ENCODE peak calls at places on chromosome 20, in six cellular contexts. One of them, this sample, is unnamed.

GRCh38 chr20:50335105-50335504 is 144.5 kb downstream of the CEBPB start:
- DNase-seq in HCT116: peak
- DNase-seq in prostate gland: no peak
- DNase-seq in stomach: no peak
- DNase-seq in HepG2: peak
- DNase-seq in SK-N-SH: peak
- DNase-seq in this sample: peak

GRCh38 chr20:50600281-50600895 is 90.2 kb downstream of the PTPN1 start:
- DNase-seq in HCT116: no peak
- DNase-seq in prostate gland: no peak
- DNase-seq in stomach: no peak
- DNase-seq in HepG2: no peak
- DNase-seq in SK-N-SH: no peak
- DNase-seq in this sample: no peak

GRCh38 chr20:52971498-52972189 is 514 bp upstream of the TSHZ2 start:
- DNase-seq in HCT116: no peak
- DNase-seq in prostate gland: no peak
- DNase-seq in stomach: no peak
- DNase-seq in HepG2: no peak
- DNase-seq in SK-N-SH: no peak
- DNase-seq in this sample: no peak

GRCh38 chr20:55790178-55790577 is 215.1 kb downstream of the CBLN4 start:
- DNase-seq in HCT116: no peak
- DNase-seq in prostate gland: no peak
- DNase-seq in stomach: no peak
- DNase-seq in HepG2: no peak
- DNase-seq in SK-N-SH: no peak
- DNase-seq in this sample: no peak

GRCh38 chr20:23963941-23964340 is 24.6 kb downstream of the GGTLC1 start:
- DNase-seq in HCT116: no peak
- DNase-seq in prostate gland: no peak
- DNase-seq in stomach: no peak
- DNase-seq in HepG2: no peak
- DNase-seq in SK-N-SH: no peak
- DNase-seq in this sample: no peak

GRCh38 chr20:51534764-51535386 is 7.6 kb downstream of the NFATC2 start:
- DNase-seq in HCT116: no peak
- DNase-seq in prostate gland: no peak
- DNase-seq in stomach: no peak
- DNase-seq in HepG2: no peak
- DNase-seq in SK-N-SH: no peak
- DNase-seq in this sample: no peak

GRCh38 chr20:10898555-10898954 is 224.8 kb upstream of the JAG1 start:
- DNase-seq in HCT116: no peak
- DNase-seq in prostate gland: no peak
- DNase-seq in stomach: no peak
- DNase-seq in HepG2: no peak
- DNase-seq in SK-N-SH: no peak
- DNase-seq in this sample: no peak

GRCh38 chr20:50194831-50195523 is 4.3 kb downstream of the CEBPB start:
- DNase-seq in HCT116: no peak
- DNase-seq in prostate gland: no peak
- DNase-seq in stomach: no peak
- DNase-seq in HepG2: no peak
- DNase-seq in SK-N-SH: no peak
- DNase-seq in this sample: no peak

GRCh38 chr20:41006126-41006935 is 22.3 kb upstream of the TOP1 start:
- DNase-seq in HCT116: no peak
- DNase-seq in prostate gland: no peak
- DNase-seq in stomach: no peak
- DNase-seq in HepG2: no peak
- DNase-seq in SK-N-SH: no peak
- DNase-seq in this sample: no peak

GRCh38 chr20:44019638-44020335 is 105.1 kb downstream of the TOX2 start:
- DNase-seq in HCT116: no peak
- DNase-seq in prostate gland: no peak
- DNase-seq in stomach: no peak
- DNase-seq in HepG2: no peak
- DNase-seq in SK-N-SH: no peak
- DNase-seq in this sample: no peak

GRCh38 chr20:50313223-50313820 is 122.7 kb downstream of the CEBPB start:
- DNase-seq in HCT116: no peak
- DNase-seq in prostate gland: no peak
- DNase-seq in stomach: no peak
- DNase-seq in HepG2: no peak
- DNase-seq in SK-N-SH: no peak
- DNase-seq in this sample: peak

GRCh38 chr20:61166324-61166723 is 85.7 kb upstream of the CDH4 start:
- DNase-seq in HCT116: no peak
- DNase-seq in prostate gland: no peak
- DNase-seq in stomach: no peak
- DNase-seq in HepG2: no peak
- DNase-seq in SK-N-SH: no peak
- DNase-seq in this sample: no peak

GRCh38 chr20:61055642-61056041 is 196.4 kb upstream of the CDH4 start:
- DNase-seq in HCT116: no peak
- DNase-seq in prostate gland: no peak
- DNase-seq in stomach: no peak
- DNase-seq in HepG2: no peak
- DNase-seq in SK-N-SH: no peak
- DNase-seq in this sample: no peak

GRCh38 chr20:5147193-5147592 is 20.4 kb downstream of the CDS2 start:
- DNase-seq in HCT116: no peak
- DNase-seq in prostate gland: no peak
- DNase-seq in stomach: no peak
- DNase-seq in HepG2: no peak
- DNase-seq in SK-N-SH: no peak
- DNase-seq in this sample: no peak

GRCh38 chr20:5061209-5061608 is 58.5 kb downstream of the PCNA start:
- DNase-seq in HCT116: peak
- DNase-seq in prostate gland: no peak
- DNase-seq in stomach: no peak
- DNase-seq in HepG2: peak
- DNase-seq in SK-N-SH: no peak
- DNase-seq in this sample: no peak

GRCh38 chr20:24673678-24674570 is 204.5 kb downstream of the SYNDIG1 start:
- DNase-seq in HCT116: no peak
- DNase-seq in prostate gland: no peak
- DNase-seq in stomach: no peak
- DNase-seq in HepG2: no peak
- DNase-seq in SK-N-SH: no peak
- DNase-seq in this sample: peak

GRCh38 chr20:44142416-44142815 is 44.6 kb downstream of the JPH2 start:
- DNase-seq in HCT116: no peak
- DNase-seq in prostate gland: no peak
- DNase-seq in stomach: no peak
- DNase-seq in HepG2: no peak
- DNase-seq in SK-N-SH: no peak
- DNase-seq in this sample: no peak

GRCh38 chr20:32749914-32750637 is 6.8 kb upstream of the COMMD7 start:
- DNase-seq in HCT116: no peak
- DNase-seq in prostate gland: no peak
- DNase-seq in stomach: no peak
- DNase-seq in HepG2: no peak
- DNase-seq in SK-N-SH: no peak
- DNase-seq in this sample: no peak
- TF ChIP-seq POLR2AphosphoS5 in HCT116: no peak
- TF ChIP-seq POLR2AphosphoS5 in prostate gland: no peak
- TF ChIP-seq POLR2AphosphoS5 in stomach: no peak
- TF ChIP-seq POLR2AphosphoS5 in HepG2: no peak
- TF ChIP-seq POLR2AphosphoS5 in SK-N-SH: no peak
- TF ChIP-seq POLR2AphosphoS5 in this sample: no peak

DNA sequence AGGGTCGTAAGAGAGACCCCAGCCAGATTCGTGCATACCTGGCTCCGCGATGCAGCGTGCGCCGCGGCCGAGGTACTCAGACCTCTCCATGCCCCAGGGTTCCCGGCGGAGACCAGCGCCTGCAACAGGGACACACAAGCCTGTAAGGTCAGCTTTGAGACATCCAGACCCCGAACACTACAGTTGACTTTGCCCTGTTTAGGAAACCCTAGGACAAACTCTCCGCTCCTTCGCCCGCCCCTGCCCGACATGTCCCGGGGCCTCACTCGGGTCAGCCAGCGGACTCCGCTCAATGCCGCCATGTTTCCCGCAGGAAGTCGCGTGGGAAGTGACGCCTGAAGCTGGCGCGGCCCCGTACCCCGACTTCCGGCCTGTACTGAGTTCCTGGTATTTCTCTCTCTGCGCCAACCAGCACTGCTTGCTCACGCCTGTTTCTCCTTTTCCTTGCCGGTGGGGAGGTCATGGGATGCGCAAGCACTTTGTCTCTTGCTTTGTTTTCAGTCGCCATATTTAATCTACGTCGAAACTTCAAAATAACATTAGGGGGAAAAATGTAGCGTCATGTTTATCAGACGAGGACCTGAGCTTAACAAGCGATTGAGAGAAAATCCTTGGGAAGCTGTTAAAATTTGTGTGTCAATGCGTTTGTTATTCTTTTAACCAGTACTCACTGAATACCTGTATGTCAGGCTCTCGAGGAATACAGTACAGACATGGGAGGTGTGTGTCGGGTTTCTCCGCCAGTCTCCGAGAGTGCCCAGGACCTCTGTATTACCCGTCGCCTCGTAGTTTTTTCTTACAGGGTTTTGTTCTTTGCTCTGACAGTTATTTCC is at the start of gene IDH3B:
- DNase-seq in HCT116: peak
- DNase-seq in prostate gland: peak
- DNase-seq in stomach: peak
- DNase-seq in HepG2: peak
- DNase-seq in SK-N-SH: peak
- DNase-seq in this sample: peak
- TF ChIP-seq POLR2AphosphoS5 in HCT116: peak
- TF ChIP-seq POLR2AphosphoS5 in prostate gland: peak
- TF ChIP-seq POLR2AphosphoS5 in stomach: peak
- TF ChIP-seq POLR2AphosphoS5 in HepG2: peak
- TF ChIP-seq POLR2AphosphoS5 in SK-N-SH: peak
- TF ChIP-seq POLR2AphosphoS5 in this sample: peak

GRCh38 chr20:3785240-3786125 is 1.1 kb downstream of the CENPB start:
- DNase-seq in HCT116: no peak
- DNase-seq in prostate gland: no peak
- DNase-seq in stomach: peak
- DNase-seq in HepG2: no peak
- DNase-seq in SK-N-SH: peak
- DNase-seq in this sample: peak

GRCh38 chr20:3784863-3785239 is 1.7 kb downstream of the CENPB start:
- DNase-seq in HCT116: no peak
- DNase-seq in prostate gland: no peak
- DNase-seq in stomach: no peak
- DNase-seq in HepG2: no peak
- DNase-seq in SK-N-SH: no peak
- DNase-seq in this sample: peak

GRCh38 chr20:3786126-3786484 is 435 bp downstream of the CENPB start:
- DNase-seq in HCT116: no peak
- DNase-seq in prostate gland: peak
- DNase-seq in stomach: peak
- DNase-seq in HepG2: no peak
- DNase-seq in SK-N-SH: peak
- DNase-seq in this sample: no peak

GRCh38 chr20:3788685-3789155 is 2.2 kb upstream of the CENPB start:
- DNase-seq in HCT116: no peak
- DNase-seq in prostate gland: no peak
- DNase-seq in stomach: no peak
- DNase-seq in HepG2: no peak
- DNase-seq in SK-N-SH: no peak
- DNase-seq in this sample: peak

GRCh38 chr20:3786665-3787639 is at the start of gene CENPB:
- DNase-seq in HCT116: peak
- DNase-seq in prostate gland: peak
- DNase-seq in stomach: peak
- DNase-seq in HepG2: peak
- DNase-seq in SK-N-SH: peak
- DNase-seq in this sample: peak
- TF ChIP-seq POLR2AphosphoS5 in HCT116: peak
- TF ChIP-seq POLR2AphosphoS5 in prostate gland: no peak
- TF ChIP-seq POLR2AphosphoS5 in stomach: peak
- TF ChIP-seq POLR2AphosphoS5 in HepG2: no peak
- TF ChIP-seq POLR2AphosphoS5 in SK-N-SH: no peak
- TF ChIP-seq POLR2AphosphoS5 in this sample: peak

GRCh38 chr20:32580970-32581838 is 3.9 kb downstream of the NOL4L start:
- DNase-seq in HCT116: no peak
- DNase-seq in prostate gland: no peak
- DNase-seq in stomach: no peak
- DNase-seq in HepG2: peak
- DNase-seq in SK-N-SH: peak
- DNase-seq in this sample: peak
- TF ChIP-seq POLR2AphosphoS5 in HCT116: no peak
- TF ChIP-seq POLR2AphosphoS5 in prostate gland: no peak
- TF ChIP-seq POLR2AphosphoS5 in stomach: no peak
- TF ChIP-seq POLR2AphosphoS5 in HepG2: no peak
- TF ChIP-seq POLR2AphosphoS5 in SK-N-SH: no peak
- TF ChIP-seq POLR2AphosphoS5 in this sample: no peak

GRCh38 chr20:36606171-36607116 is 865 bp downstream of the RAB5IF start:
- DNase-seq in HCT116: no peak
- DNase-seq in prostate gland: no peak
- DNase-seq in stomach: peak
- DNase-seq in HepG2: peak
- DNase-seq in SK-N-SH: no peak
- DNase-seq in this sample: no peak

GRCh38 chr20:36604952-36605308 is 649 bp upstream of the RAB5IF start:
- DNase-seq in HCT116: peak
- DNase-seq in prostate gland: peak
- DNase-seq in stomach: peak
- DNase-seq in HepG2: no peak
- DNase-seq in SK-N-SH: peak
- DNase-seq in this sample: peak

GRCh38 chr20:36605309-36606170 is at the start of gene RAB5IF:
- DNase-seq in HCT116: peak
- DNase-seq in prostate gland: peak
- DNase-seq in stomach: peak
- DNase-seq in HepG2: peak
- DNase-seq in SK-N-SH: peak
- DNase-seq in this sample: peak

GRCh38 chr20:36611625-36612024 is 6.0 kb downstream of the RAB5IF start:
- DNase-seq in HCT116: no peak
- DNase-seq in prostate gland: no peak
- DNase-seq in stomach: no peak
- DNase-seq in HepG2: no peak
- DNase-seq in SK-N-SH: no peak
- DNase-seq in this sample: no peak

DNA sequence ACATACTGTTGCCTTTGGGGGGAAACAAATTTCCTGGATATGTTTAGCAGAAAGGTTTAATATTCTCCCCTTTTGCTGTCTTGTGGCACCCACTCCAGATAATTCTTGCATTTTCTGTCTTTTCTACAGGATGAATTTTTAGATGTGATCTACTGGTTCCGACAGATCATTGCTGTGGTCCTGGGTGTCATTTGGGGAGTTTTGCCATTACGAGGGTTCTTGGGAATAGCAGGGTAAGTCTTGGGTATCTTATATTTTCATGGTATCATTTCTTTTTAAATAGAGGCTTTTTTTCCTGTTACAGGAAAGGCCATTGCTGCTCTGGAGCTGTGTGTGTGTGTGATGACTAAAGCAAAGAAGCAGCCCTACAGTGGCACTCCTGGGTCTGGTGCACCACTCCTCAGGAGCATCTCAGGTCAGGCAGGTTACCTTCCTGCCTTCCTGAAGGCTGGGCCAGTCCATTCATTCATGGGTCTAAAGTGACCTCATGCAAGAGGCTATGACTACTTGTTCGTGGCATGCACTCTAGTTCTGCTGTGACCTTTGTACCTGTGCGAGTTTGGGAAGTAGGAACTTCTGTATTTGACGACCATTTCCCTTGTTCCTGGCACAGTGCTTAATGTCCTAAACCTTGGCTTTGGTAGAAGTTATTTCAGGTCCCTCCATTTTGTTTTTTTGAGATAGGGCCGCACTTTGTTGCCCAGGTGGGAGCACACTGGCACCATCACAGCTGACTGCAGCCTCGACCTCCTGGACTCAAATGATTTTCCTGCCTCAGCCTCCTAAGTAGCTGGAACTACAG is 2.2 kb downstream of the RAB5IF start:
- DNase-seq in HCT116: no peak
- DNase-seq in prostate gland: no peak
- DNase-seq in stomach: peak
- DNase-seq in HepG2: peak
- DNase-seq in SK-N-SH: no peak
- DNase-seq in this sample: no peak
- TF ChIP-seq POLR2AphosphoS5 in HCT116: no peak
- TF ChIP-seq POLR2AphosphoS5 in prostate gland: no peak
- TF ChIP-seq POLR2AphosphoS5 in stomach: no peak
- TF ChIP-seq POLR2AphosphoS5 in HepG2: no peak
- TF ChIP-seq POLR2AphosphoS5 in SK-N-SH: no peak
- TF ChIP-seq POLR2AphosphoS5 in this sample: no peak

This sample was measured in spleen.